ENCODE peak calls at places on chromosome 1, in ten cellular contexts. C, L, Q, N, U, R, Z, E, S and T are unnamed samples.
A peak's percentile ranks its signal among the peaks of the same experiment; 100 is the strongest.

GRCh38 chr1:170700842-170701305 is 36.9 kb downstream of the PRRX1 start:
- DNase-seq in S (no peak), Z (no peak), U (no peak), L (no peak), R (peak; percentile 48), E (no peak), Q (no peak), N (peak; percentile 39), C (peak; percentile 78), T (no peak)

GRCh38 chr1:44036409-44037111 is 5.3 kb upstream of the SLC6A9 start:
- DNase-seq in U (peak; percentile 86), R (peak; percentile 70), S (no peak), Q (peak; percentile 48), E (peak; percentile 82), L (peak; percentile 77), C (peak; percentile 71), Z (peak; percentile 70), N (peak; percentile 79), T (peak; percentile 67)

GRCh38 chr1:217244946-217245345 is 385.9 kb downstream of the GPATCH2 start:
- DNase-seq in R (peak; percentile 6), C (no peak), U (no peak), S (no peak), Z (no peak), N (no peak), E (no peak), L (no peak), Q (no peak), T (no peak)

GRCh38 chr1:9038338-9038650 is 12.1 kb upstream of the SLC2A7 start:
- DNase-seq in U (no peak), L (no peak), E (no peak), N (no peak), Q (no peak), R (no peak), C (no peak), S (no peak), Z (no peak), T (no peak)

GRCh38 chr1:31460027-31460426 is 47.0 kb downstream of the SERINC2 start:
- DNase-seq in N (peak; percentile 24), Q (no peak), Z (no peak), R (peak; percentile 53), U (no peak), E (no peak), S (no peak), C (no peak), L (no peak), T (no peak)

GRCh38 chr1:162412002-162412401 is at the start of gene SH2D1B:
- DNase-seq in R (no peak), Z (no peak), E (no peak), N (peak; percentile 80), Q (no peak), C (no peak), S (no peak), L (no peak), U (no peak), T (peak; percentile 38)

GRCh38 chr1:217272385-217272784 is 358.5 kb downstream of the GPATCH2 start:
- DNase-seq in R (peak; percentile 85), Q (no peak), N (peak; percentile 73), E (no peak), S (peak; percentile 34), C (peak; percentile 80), Z (no peak), U (no peak), L (no peak), T (no peak)

GRCh38 chr1:219381396-219381795 is 207.7 kb downstream of the LYPLAL1 start:
- DNase-seq in R (no peak), U (no peak), E (no peak), S (no peak), L (no peak), Z (no peak), C (no peak), Q (no peak), N (no peak), T (no peak)

GRCh38 chr1:38194486-38194885 is 147.9 kb upstream of the POU3F1 start:
- DNase-seq in C (no peak), Q (no peak), E (no peak), Z (peak; percentile 11), N (no peak), R (no peak), L (no peak), S (no peak), U (no peak), T (no peak)

GRCh38 chr1:85608851-85609250 is 28.3 kb downstream of the CCN1 start:
- DNase-seq in S (no peak), Q (no peak), C (no peak), R (no peak), Z (no peak), L (no peak), N (peak; percentile 54), E (no peak), U (no peak), T (no peak)

GRCh38 chr1:29409616-29410015 is 173.3 kb downstream of the PTPRU start:
- DNase-seq in Z (no peak), L (no peak), E (no peak), Q (no peak), C (no peak), U (no peak), R (no peak), S (no peak), N (no peak), T (no peak)

GRCh38 chr1:26482921-26483320 is 10.7 kb downstream of the HMGN2 start:
- DNase-seq in N (peak; percentile 44), L (no peak), E (no peak), Q (no peak), S (no peak), U (no peak), C (no peak), Z (no peak), R (peak; percentile 24), T (no peak)

GRCh38 chr1:64320899-64321624 is 117.6 kb downstream of the UBE2U start:
- DNase-seq in C (no peak), U (no peak), E (no peak), Q (no peak), L (peak; percentile 33), N (no peak), R (no peak), Z (no peak), S (no peak), T (no peak)

GRCh38 chr1:215665212-215665611 is 98.1 kb downstream of the KCTD3 start:
- DNase-seq in Z (no peak), L (no peak), N (peak; percentile 51), Q (no peak), S (peak; percentile 46), C (peak; percentile 69), R (peak; percentile 65), U (no peak), E (peak; percentile 3), T (no peak)

GRCh38 chr1:3774503-3775247 is 2.1 kb downstream of the SMIM1 start:
- DNase-seq in Z (no peak), R (peak; percentile 51), S (no peak), E (no peak), N (peak; percentile 37), U (no peak), Q (no peak), L (peak; percentile 42), C (no peak), T (peak; percentile 36)

GRCh38 chr1:202014060-202014459 is 3.7 kb downstream of the ELF3 start:
- DNase-seq in S (no peak), Z (no peak), N (no peak), E (no peak), U (no peak), Q (no peak), R (no peak), L (no peak), C (no peak), T (no peak)

GRCh38 chr1:183477986-183478781 is 5.9 kb downstream of the SMG7 start:
- DNase-seq in E (no peak), Q (no peak), Z (no peak), L (no peak), C (no peak), N (no peak), R (no peak), U (no peak), S (no peak), T (no peak)

GRCh38 chr1:30600706-30601105 is 122.7 kb downstream of the MATN1 start:
- DNase-seq in U (no peak), N (no peak), R (no peak), E (no peak), Z (no peak), C (no peak), L (no peak), S (no peak), Q (no peak), T (no peak)

GRCh38 chr1:22044690-22045420 is 7.7 kb upstream of the CDC42 start:
- DNase-seq in Q (no peak), E (no peak), Z (no peak), C (peak; percentile 59), R (peak; percentile 82), L (no peak), S (no peak), N (peak; percentile 87), U (no peak), T (peak; percentile 55)

GRCh38 chr1:1005774-1006304 is 5.9 kb upstream of the HES4 start:
- DNase-seq in U (no peak), Z (no peak), C (no peak), R (no peak), E (no peak), N (no peak), Q (no peak), S (no peak), L (no peak), T (no peak)

GRCh38 chr1:226638608-226639007 is 90.0 kb downstream of the STUM start:
- DNase-seq in Q (no peak), U (peak; percentile 48), C (no peak), R (no peak), L (no peak), Z (no peak), E (no peak), N (no peak), S (no peak), T (no peak)

GRCh38 chr1:182061597-182061996 is at the start of gene ZNF648:
- DNase-seq in N (no peak), E (no peak), S (no peak), Z (no peak), L (no peak), Q (no peak), U (no peak), R (no peak), C (no peak), T (no peak)

GRCh38 chr1:8458607-8459006 is 140.7 kb downstream of the SLC45A1 start:
- DNase-seq in N (no peak), U (no peak), L (no peak), S (no peak), Q (no peak), E (no peak), C (no peak), R (no peak), Z (no peak), T (no peak)

GRCh38 chr1:19344372-19344810 is 32.3 kb downstream of the SLC66A1 start:
- DNase-seq in N (peak; percentile 35), R (peak; percentile 45), Z (peak; percentile 52), C (no peak), L (peak; percentile 62), U (peak; percentile 73), E (no peak), S (no peak), Q (peak; percentile 31), T (peak; percentile 46)

GRCh38 chr1:40232444-40232843 is 15.3 kb upstream of the TMCO2 start:
- DNase-seq in R (no peak), S (no peak), Z (no peak), Q (no peak), E (no peak), L (no peak), N (no peak), U (no peak), C (no peak), T (no peak)